ENCODE peak calls at places on chromosomes 7 and 10, in five cellular contexts. U is neural progenitor cell, R is aorta, C is cardiac muscle cell, Z is H7. Y is an unnamed sample.

GRCh38 chr10:60662917-60663614 is 115.2 kb upstream of the CDK1 start:
- DNase-seq in U (no peak), R (no peak), C (no peak), Z (no peak), Y (peak)

GRCh38 chr7:92635538-92635937 is 45.3 kb upstream of the FAM133B start:
- DNase-seq in U (no peak), R (no peak), C (no peak), Z (no peak), Y (no peak)

GRCh38 chr7:12826079-12826478 is 138.6 kb downstream of the ARL4A start:
- DNase-seq in U (no peak), R (no peak), C (no peak), Z (no peak), Y (no peak)

GRCh38 chr7:103065666-103066065 is 8.9 kb downstream of the FBXL13 start:
- DNase-seq in U (peak), R (peak), C (peak), Z (peak), Y (peak)

GRCh38 chr10:44384601-44385422 is at the start of gene CXCL12:
- DNase-seq in U (peak), R (peak), C (peak), Z (peak), Y (peak)

GRCh38 chr7:81244213-81244612 is 325.4 kb upstream of the SEMA3C start:
- DNase-seq in U (no peak), R (no peak), C (no peak), Z (no peak), Y (peak)

GRCh38 chr10:131513445-131513844 is 201.9 kb upstream of the TCERG1L start:
- DNase-seq in U (no peak), R (no peak), C (no peak), Z (peak), Y (no peak)

GRCh38 chr7:103540986-103541385 is 95.0 kb upstream of the SLC26A5 start:
- DNase-seq in U (no peak), R (peak), C (no peak), Z (no peak), Y (peak)

GRCh38 chr7:34361663-34362250 is 296.3 kb upstream of the NPSR1 start:
- DNase-seq in U (peak), R (no peak), C (no peak), Z (no peak), Y (no peak)

GRCh38 chr7:63071920-63072319 is 926.7 kb upstream of the ZNF722 start:
- DNase-seq in U (no peak), R (no peak), C (no peak), Z (no peak), Y (no peak)